ENCODE peak calls at places on chromosomes 16 and 17, in six cellular contexts. A, Q, V, T, F and M are unnamed samples.

GRCh38 chr16:53502331-53503269 is at the start of gene AKTIP:
- DNase-seq in V (peak), F (peak), A (peak), T (no peak), Q (peak), M (peak)

GRCh38 chr16:81632392-81633146 is 146.5 kb upstream of the PLCG2 start:
- DNase-seq in A (no peak), T (no peak), F (no peak), Q (peak), V (peak), M (no peak)

GRCh38 chr16:61435356-61435755 is 600.9 kb downstream of the CDH8 start:
- DNase-seq in A (no peak), Q (no peak), V (no peak), F (no peak), T (no peak), M (no peak)

GRCh38 chr17:62109924-62110323 is 44.8 kb upstream of the MED13 start:
- DNase-seq in T (no peak), Q (no peak), A (no peak), V (no peak), F (no peak), M (no peak)

GRCh38 chr16:68252383-68252782 is 7.2 kb downstream of the PLA2G15 start:
- DNase-seq in F (no peak), Q (no peak), A (no peak), T (no peak), V (no peak), M (no peak)

GRCh38 chr16:76459111-76459510 is 181.9 kb downstream of the CNTNAP4 start:
- DNase-seq in T (no peak), F (no peak), Q (no peak), A (no peak), V (no peak), M (no peak)

GRCh38 chr17:28533091-28533670 is 19.2 kb downstream of the UNC119 start:
- DNase-seq in F (no peak), Q (no peak), T (no peak), V (peak), A (no peak), M (no peak)

GRCh38 chr17:77145635-77146632 is 5.2 kb downstream of the SEC14L1 start:
- DNase-seq in T (no peak), A (peak), Q (peak), F (no peak), V (no peak), M (no peak)